ENCODE peak calls at places on chromosomes 16 and 17, in nine cellular contexts. W, O, T, Q, H, P, B, N and X are unnamed samples.

GRCh38 chr17:62680541-62681052 is 53.1 kb downstream of the MRC2 start:
- DNase-seq in W (peak; percentile 23), O (peak; percentile 66), T (no peak), Q (no peak), H (peak; percentile 28), P (no peak), B (no peak), N (no peak), X (no peak)

GRCh38 chr17:14805348-14805747 is 459.8 kb downstream of the PMP22 start:
- DNase-seq in W (no peak), O (no peak), T (no peak), Q (no peak), H (no peak), P (no peak), B (no peak), N (no peak), X (no peak)

GRCh38 chr17:73841431-73842060 is 197.3 kb upstream of the SDK2 start:
- DNase-seq in W (no peak), O (peak; percentile 28), T (no peak), Q (no peak), H (no peak), P (no peak), B (no peak), N (no peak), X (peak; percentile 63)

GRCh38 chr17:37696366-37696765 is 48.5 kb downstream of the HNF1B start:
- DNase-seq in W (no peak), O (no peak), T (no peak), Q (no peak), H (no peak), P (no peak), B (no peak), N (no peak), X (no peak)

GRCh38 chr16:85460983-85461813 is 151.9 kb upstream of the GSE1 start:
- DNase-seq in W (no peak), O (no peak), T (no peak), Q (no peak), H (no peak), P (no peak), B (no peak), N (no peak), X (no peak)

GRCh38 chr16:21566891-21567414 is 32.4 kb upstream of the METTL9 start:
- DNase-seq in W (no peak), O (no peak), T (no peak), Q (no peak), H (no peak), P (no peak), B (no peak), N (no peak), X (no peak)

GRCh38 chr17:72512649-72513556 is 392.1 kb downstream of the SOX9 start:
- DNase-seq in W (no peak), O (no peak), T (no peak), Q (no peak), H (no peak), P (no peak), B (no peak), N (no peak), X (no peak)

GRCh38 chr17:81173761-81174160 is 7.7 kb upstream of the AATK start:
- DNase-seq in W (no peak), O (no peak), T (no peak), Q (no peak), H (no peak), P (no peak), B (no peak), N (no peak), X (no peak)

GRCh38 chr17:33023790-33024189 is 32.1 kb downstream of the SPACA3 start:
- DNase-seq in W (no peak), O (no peak), T (no peak), Q (no peak), H (no peak), P (no peak), B (no peak), N (no peak), X (no peak)

GRCh38 chr16:844638-845348 is 44.3 kb upstream of the GNG13 start:
- DNase-seq in W (no peak), O (no peak), T (no peak), Q (no peak), H (no peak), P (no peak), B (no peak), N (no peak), X (no peak)

GRCh38 chr16:73231969-73232554 is 184.1 kb upstream of the ZFHX3 start:
- DNase-seq in W (peak; percentile 23), O (no peak), T (no peak), Q (no peak), H (no peak), P (no peak), B (no peak), N (no peak), X (no peak)

GRCh38 chr16:4615389-4616046 is 830 bp upstream of the UBALD1 start:
- DNase-seq in W (no peak), O (no peak), T (peak; percentile 18), Q (no peak), H (no peak), P (no peak), B (no peak), N (no peak), X (no peak)

GRCh38 chr17:79083191-79083971 is 8.8 kb downstream of the ENGASE start:
- DNase-seq in W (no peak), O (no peak), T (no peak), Q (no peak), H (no peak), P (no peak), B (no peak), N (no peak), X (no peak)